ENCODE peak calls at places on chromosomes 3 and 15, in eight cellular contexts. Z is WERI-Rb-1, H is MM.1S, F is fibroblast of the aortic adventitia, Q is fibroblast of lung, G is transverse colon, Y is NCI-H1092 treated with DMSO at 0.1 percent for 48 hours, W is NCI-H774. J is an unnamed sample.

GRCh38 chr15:73981761-73982222 is 10.3 kb downstream of the STOML1 start:
- DNase-seq in Z (no peak), H (no peak), F (peak), Q (no peak), G (no peak), Y (no peak), W (no peak), J (no peak)

GRCh38 chr3:30319713-30320112 is 286.7 kb upstream of the TGFBR2 start:
- DNase-seq in Z (peak), H (peak), F (peak), Q (peak), G (peak), Y (peak), W (no peak), J (peak)

GRCh38 chr3:47163023-47163989 is 607 bp downstream of the SETD2 start:
- DNase-seq in Z (peak), H (peak), F (peak), Q (peak), G (peak), Y (peak), W (no peak), J (peak)

GRCh38 chr15:55992769-55993110 is 672 bp downstream of the NEDD4 start:
- DNase-seq in Z (no peak), H (no peak), F (peak), Q (peak), G (no peak), Y (no peak), W (no peak), J (no peak)

GRCh38 chr3:189953551-189953950 is 167.1 kb downstream of the P3H2 start:
- DNase-seq in Z (no peak), H (no peak), F (peak), Q (peak), G (no peak), Y (no peak), W (no peak), J (no peak)

GRCh38 chr3:102059145-102059943 is 210.0 kb downstream of the NFKBIZ start:
- DNase-seq in Z (no peak), H (peak), F (no peak), Q (no peak), G (peak), Y (no peak), W (no peak), J (no peak)

GRCh38 chr3:45437388-45437787 is 49.0 kb downstream of the LARS2 start:
- DNase-seq in Z (no peak), H (no peak), F (peak), Q (peak), G (no peak), Y (no peak), W (no peak), J (no peak)

GRCh38 chr15:89442671-89443307 is 53.6 kb downstream of the RHCG start:
- DNase-seq in Z (peak), H (peak), F (peak), Q (peak), G (peak), Y (peak), W (peak), J (no peak)

GRCh38 chr15:66387176-66388056 is 704 bp downstream of the MAP2K1 start:
- DNase-seq in Z (peak), H (peak), F (peak), Q (peak), G (peak), Y (peak), W (no peak), J (peak)

J was measured in activated T-helper 9 cell treated with anti-CD3 and anti-CD28 coated beads, Interleukin-2, amount 50 U/mL, for 16 hours.